ENCODE peak calls at places on chromosomes 13 and 19, in six cellular contexts. One of them, this sample, is unnamed.

GRCh38 chr19:11246941-11247340 is 7.5 kb downstream of the ANGPTL8 start:
- DNase-seq in AG04450: no peak
- DNase-seq in IMR-90: no peak
- DNase-seq in astrocyte: no peak
- DNase-seq in ascending aorta: no peak
- DNase-seq in fibroblast of lung: no peak
- DNase-seq in this sample: no peak

GRCh38 chr13:109938255-109938936 is 152.0 kb upstream of the IRS2 start:
- DNase-seq in astrocyte: peak; percentile 85
- DNase-seq in AG04450: peak; percentile 68
- DNase-seq in ascending aorta: no peak
- DNase-seq in fibroblast of lung: peak; percentile 87
- DNase-seq in IMR-90: peak; percentile 93
- DNase-seq in this sample: no peak

GRCh38 chr19:13057147-13057572 is 45.5 kb downstream of the LYL1 start:
- DNase-seq in IMR-90: no peak
- DNase-seq in AG04450: no peak
- DNase-seq in ascending aorta: no peak
- DNase-seq in astrocyte: no peak
- DNase-seq in fibroblast of lung: no peak
- DNase-seq in this sample: peak; percentile 52

GRCh38 chr13:112510002-112510780 is 77.8 kb downstream of the TUBGCP3 start:
- DNase-seq in astrocyte: peak; percentile 58
- DNase-seq in AG04450: peak; percentile 23
- DNase-seq in ascending aorta: no peak
- DNase-seq in IMR-90: peak; percentile 71
- DNase-seq in fibroblast of lung: peak; percentile 69
- DNase-seq in this sample: peak; percentile 56

GRCh38 chr13:102658678-102659077 is 36.2 kb downstream of the METTL21C start:
- DNase-seq in fibroblast of lung: no peak
- DNase-seq in astrocyte: no peak
- DNase-seq in IMR-90: no peak
- DNase-seq in AG04450: no peak
- DNase-seq in ascending aorta: no peak
- DNase-seq in this sample: peak; percentile 53

GRCh38 chr13:34189946-34190345 is 372.0 kb downstream of the RFC3 start:
- DNase-seq in AG04450: no peak
- DNase-seq in ascending aorta: no peak
- DNase-seq in fibroblast of lung: no peak
- DNase-seq in IMR-90: no peak
- DNase-seq in astrocyte: no peak
- DNase-seq in this sample: no peak

GRCh38 chr19:9883764-9884163 is 48.6 kb downstream of the PIN1 start:
- DNase-seq in ascending aorta: no peak
- DNase-seq in AG04450: no peak
- DNase-seq in IMR-90: no peak
- DNase-seq in astrocyte: no peak
- DNase-seq in fibroblast of lung: no peak
- DNase-seq in this sample: no peak

GRCh38 chr19:49930483-49931011 is 1.2 kb upstream of the NUP62 start:
- DNase-seq in IMR-90: no peak
- DNase-seq in astrocyte: no peak
- DNase-seq in ascending aorta: no peak
- DNase-seq in fibroblast of lung: no peak
- DNase-seq in AG04450: no peak
- DNase-seq in this sample: no peak

DNA sequence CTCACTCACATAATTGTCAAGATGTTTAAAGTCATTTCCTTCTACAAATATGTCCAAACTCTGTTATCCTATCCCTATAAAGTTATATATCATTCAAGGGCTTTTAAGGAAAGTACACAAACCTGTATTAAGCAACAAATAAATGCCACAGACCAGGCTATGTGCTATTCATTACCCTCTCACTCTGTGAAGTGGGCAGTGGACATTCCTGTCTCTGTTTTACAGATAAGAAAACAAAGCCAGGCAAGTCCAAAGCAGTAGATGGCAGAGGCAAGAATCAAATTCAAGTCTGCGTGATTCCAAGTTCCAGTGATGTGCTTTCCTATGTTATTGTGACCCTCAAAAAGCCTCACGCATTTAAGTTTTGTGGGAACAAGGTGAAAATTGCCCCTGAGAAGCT is 140.5 kb downstream of the LHFPL6 start:
- DNase-seq in IMR-90: no peak
- DNase-seq in fibroblast of lung: peak; percentile 67
- DNase-seq in AG04450: no peak
- DNase-seq in astrocyte: peak; percentile 57
- DNase-seq in ascending aorta: no peak
- DNase-seq in this sample: no peak
- H3K4me3 ChIP-seq in IMR-90: no peak overlapping the region
- H3K4me3 ChIP-seq in fibroblast of lung: no peak overlapping the region
- H3K4me3 ChIP-seq in AG04450: no peak overlapping the region
- H3K4me3 ChIP-seq in astrocyte: no peak overlapping the region
- H3K4me3 ChIP-seq in ascending aorta: no peak overlapping the region
- H3K4me3 ChIP-seq in this sample: no peak overlapping the region

GRCh38 chr13:76406243-76406642 is 480.0 kb downstream of the KCTD12 start:
- DNase-seq in IMR-90: no peak
- DNase-seq in astrocyte: no peak
- DNase-seq in fibroblast of lung: no peak
- DNase-seq in ascending aorta: no peak
- DNase-seq in AG04450: no peak
- DNase-seq in this sample: no peak
- H3K27ac ChIP-seq in IMR-90: no peak overlapping the region
- H3K27ac ChIP-seq in astrocyte: no peak overlapping the region
- H3K27ac ChIP-seq in fibroblast of lung: no peak overlapping the region
- H3K27ac ChIP-seq in ascending aorta: no peak overlapping the region
- H3K27ac ChIP-seq in AG04450: no peak overlapping the region
- H3K27ac ChIP-seq in this sample: no peak overlapping the region

GRCh38 chr13:95898256-95898655 is 154.9 kb downstream of the UGGT2 start:
- DNase-seq in fibroblast of lung: peak; percentile 38
- DNase-seq in AG04450: no peak
- DNase-seq in astrocyte: peak; percentile 14
- DNase-seq in ascending aorta: no peak
- DNase-seq in IMR-90: no peak
- DNase-seq in this sample: no peak
- H3K4me3 ChIP-seq in fibroblast of lung: no peak overlapping the region
- H3K4me3 ChIP-seq in AG04450: no peak overlapping the region
- H3K4me3 ChIP-seq in astrocyte: no peak overlapping the region
- H3K4me3 ChIP-seq in ascending aorta: no peak overlapping the region
- H3K4me3 ChIP-seq in IMR-90: no peak overlapping the region
- H3K4me3 ChIP-seq in this sample: no peak overlapping the region

GRCh38 chr13:48233886-48234488 is 981 bp downstream of the ITM2B start:
- DNase-seq in astrocyte: peak; percentile 55
- DNase-seq in IMR-90: peak; percentile 61
- DNase-seq in ascending aorta: no peak
- DNase-seq in AG04450: no peak
- DNase-seq in fibroblast of lung: peak; percentile 65
- DNase-seq in this sample: no peak

GRCh38 chr13:48234652-48235099 is 1.7 kb downstream of the ITM2B start:
- DNase-seq in astrocyte: no peak
- DNase-seq in IMR-90: no peak
- DNase-seq in fibroblast of lung: no peak
- DNase-seq in ascending aorta: no peak
- DNase-seq in AG04450: no peak
- DNase-seq in this sample: no peak

GRCh38 chr13:48235814-48236135 is 2.8 kb downstream of the ITM2B start:
- DNase-seq in fibroblast of lung: no peak
- DNase-seq in ascending aorta: no peak
- DNase-seq in AG04450: no peak
- DNase-seq in astrocyte: no peak
- DNase-seq in IMR-90: no peak
- DNase-seq in this sample: no peak

GRCh38 chr13:48236528-48237353 is 3.7 kb downstream of the ITM2B start:
- DNase-seq in AG04450: no peak
- DNase-seq in astrocyte: no peak
- DNase-seq in fibroblast of lung: no peak
- DNase-seq in IMR-90: no peak
- DNase-seq in ascending aorta: no peak
- DNase-seq in this sample: no peak

DNA sequence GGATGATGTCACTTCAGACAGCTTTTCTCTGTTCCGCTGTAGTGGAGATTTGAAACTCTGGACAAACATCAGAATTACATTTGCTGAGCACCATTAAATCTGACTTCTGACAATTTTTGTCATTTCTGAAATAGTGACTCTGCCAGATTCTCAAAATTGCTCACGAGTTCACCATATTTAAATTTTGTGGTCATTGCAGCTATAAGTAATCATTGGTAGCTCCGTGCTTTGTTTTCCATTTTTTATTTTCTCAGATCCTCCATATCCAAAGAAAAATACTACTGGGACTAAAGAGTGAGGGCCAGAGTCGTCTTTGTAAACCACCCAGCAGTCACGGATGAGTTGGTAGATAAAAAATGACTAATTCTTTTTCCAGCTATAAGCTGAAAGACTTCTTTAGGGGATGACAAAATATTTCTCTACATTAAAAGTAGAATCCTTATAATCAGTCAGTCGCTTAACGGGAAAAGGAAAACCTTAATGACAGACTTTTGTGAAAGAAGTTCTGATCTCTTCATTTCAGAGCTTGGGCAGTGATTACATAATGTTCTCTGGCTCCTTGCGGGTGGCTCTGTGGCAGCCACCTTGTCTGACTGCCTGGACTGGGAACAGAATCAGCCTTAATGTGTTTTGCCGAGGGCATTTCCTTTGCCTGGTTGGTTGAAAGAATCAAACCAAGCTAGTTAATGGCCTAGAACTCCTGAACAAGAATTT is 2.3 kb downstream of the ITM2B start:
- DNase-seq in IMR-90: peak; percentile 25
- DNase-seq in astrocyte: peak; percentile 42
- DNase-seq in fibroblast of lung: peak; percentile 58
- DNase-seq in ascending aorta: no peak
- DNase-seq in AG04450: no peak
- DNase-seq in this sample: peak; percentile 49
- H3K27ac ChIP-seq in IMR-90: no peak overlapping the region
- H3K27ac ChIP-seq in astrocyte: peak overlapping the region; percentile 86
- H3K27ac ChIP-seq in fibroblast of lung: peak overlapping the region; percentile 51
- H3K27ac ChIP-seq in ascending aorta: peak overlapping the region; percentile 100
- H3K27ac ChIP-seq in AG04450: no peak overlapping the region
- H3K27ac ChIP-seq in this sample: peak overlapping the region; percentile 100

This sample was measured in lower lobe of right lung.